ENCODE peak calls at places on chromosomes 1 and 21, in seven cellular contexts. G, S, A, U, L, T and W are unnamed samples.

GRCh38 chr21:41687633-41688032 is 79.2 kb downstream of the RIPK4 start:
- DNase-seq in G (no peak), A (no peak), U (no peak), S (no peak), L (no peak), T (no peak), W (no peak)

GRCh38 chr1:9039761-9040658 is 13.8 kb upstream of the SLC2A7 start:
- DNase-seq in G (no peak), U (no peak), T (no peak), A (no peak), S (no peak), L (no peak), W (no peak)

GRCh38 chr1:208054485-208054884 is 143.6 kb upstream of the CD34 start:
- DNase-seq in T (no peak), G (no peak), U (no peak), A (no peak), L (no peak), S (no peak), W (no peak)

GRCh38 chr1:214220891-214221290 is 60.1 kb upstream of the SMYD2 start:
- DNase-seq in A (no peak), T (no peak), S (no peak), G (no peak), L (no peak), U (no peak), W (no peak)

GRCh38 chr1:201020647-201021332 is 2.7 kb downstream of the KIF21B start:
- DNase-seq in L (no peak), G (no peak), A (peak; percentile 43), T (no peak), U (no peak), S (peak; percentile 61), W (no peak)

GRCh38 chr21:16162953-16163352 is 433.2 kb downstream of the USP25 start:
- DNase-seq in S (no peak), G (no peak), A (no peak), T (no peak), L (no peak), U (no peak), W (no peak)

GRCh38 chr1:108830119-108831008 is 26.5 kb downstream of the AKNAD1 start:
- DNase-seq in A (no peak), U (no peak), T (peak; percentile 95), L (peak; percentile 86), S (no peak), G (no peak), W (no peak)

GRCh38 chr21:41819236-41819855 is 52.5 kb upstream of the RIPK4 start:
- DNase-seq in U (no peak), S (no peak), L (no peak), A (no peak), G (no peak), T (no peak), W (no peak)

GRCh38 chr1:57124768-57125446 is 159.1 kb upstream of the C8B start:
- DNase-seq in A (no peak), T (peak; percentile 73), U (no peak), G (no peak), S (peak; percentile 7), L (no peak), W (no peak)

GRCh38 chr1:6464514-6464836 is 1.5 kb downstream of the TNFRSF25 start:
- DNase-seq in S (peak; percentile 59), L (no peak), T (no peak), U (no peak), A (peak; percentile 42), G (no peak), W (no peak)

GRCh38 chr1:94962745-94963265 is 35.9 kb upstream of the CNN3 start:
- DNase-seq in G (no peak), U (peak; percentile 49), S (peak; percentile 81), T (peak; percentile 41), A (peak; percentile 29), L (peak; percentile 60), W (peak; percentile 21)

GRCh38 chr1:65069186-65069585 is 78.8 kb upstream of the AK4 start:
- DNase-seq in T (no peak), L (no peak), U (no peak), G (no peak), S (peak; percentile 73), A (no peak), W (peak; percentile 61)

GRCh38 chr1:184867866-184868585 is 106.3 kb downstream of the NIBAN1 start:
- DNase-seq in L (no peak), G (no peak), S (no peak), U (no peak), T (no peak), A (no peak), W (no peak)

GRCh38 chr1:111199329-111199728 is 1.1 kb downstream of the DENND2D start:
- DNase-seq in A (no peak), U (no peak), L (no peak), S (peak; percentile 57), G (no peak), T (no peak), W (no peak)

GRCh38 chr21:28639742-28640141 is 352.9 kb downstream of the LTN1 start:
- DNase-seq in T (no peak), S (no peak), U (no peak), L (no peak), G (no peak), A (no peak), W (no peak)